ENCODE peak calls at places on chromosomes 7 and 10, in eight cellular contexts. One of them, this sample, is unnamed.

GRCh38 chr10:112330607-112331160 is 43.2 kb upstream of the ACSL5 start:
- DNase-seq in neural progenitor cell: no peak
- DNase-seq in stromal cell of bone marrow: no peak
- DNase-seq in caudate nucleus: peak; percentile 6
- DNase-seq in T-helper 1 cell: no peak
- DNase-seq in GM13977: no peak
- DNase-seq in activated gamma-delta T cell treated with Interleukin-2 at 50 U/mL for 16 hours: no peak
- DNase-seq in naive thymus-derived CD8-positive, alpha-beta T cell: no peak
- DNase-seq in this sample: no peak

GRCh38 chr10:104614245-104614831 is 26.8 kb upstream of the SORCS3 start:
- DNase-seq in neural progenitor cell: peak; percentile 36
- DNase-seq in GM13977: peak; percentile 43
- DNase-seq in caudate nucleus: no peak
- DNase-seq in stromal cell of bone marrow: no peak
- DNase-seq in activated gamma-delta T cell treated with Interleukin-2 at 50 U/mL for 16 hours: peak; percentile 5
- DNase-seq in T-helper 1 cell: peak; percentile 20
- DNase-seq in naive thymus-derived CD8-positive, alpha-beta T cell: no peak
- DNase-seq in this sample: peak; percentile 47

GRCh38 chr7:41940760-41941343 is 238.0 kb upstream of the INHBA start:
- DNase-seq in GM13977: peak; percentile 77
- DNase-seq in activated gamma-delta T cell treated with Interleukin-2 at 50 U/mL for 16 hours: peak; percentile 34
- DNase-seq in caudate nucleus: peak; percentile 58
- DNase-seq in T-helper 1 cell: peak; percentile 36
- DNase-seq in neural progenitor cell: peak; percentile 86
- DNase-seq in naive thymus-derived CD8-positive, alpha-beta T cell: no peak
- DNase-seq in stromal cell of bone marrow: peak; percentile 65
- DNase-seq in this sample: peak; percentile 72

GRCh38 chr7:93551931-93552330 is 22.6 kb downstream of the CALCR start:
- DNase-seq in neural progenitor cell: no peak
- DNase-seq in T-helper 1 cell: no peak
- DNase-seq in GM13977: no peak
- DNase-seq in activated gamma-delta T cell treated with Interleukin-2 at 50 U/mL for 16 hours: no peak
- DNase-seq in stromal cell of bone marrow: no peak
- DNase-seq in caudate nucleus: no peak
- DNase-seq in naive thymus-derived CD8-positive, alpha-beta T cell: no peak
- DNase-seq in this sample: no peak

GRCh38 chr10:63058236-63058635 is 74.9 kb upstream of the NRBF2 start:
- DNase-seq in GM13977: no peak
- DNase-seq in stromal cell of bone marrow: no peak
- DNase-seq in neural progenitor cell: no peak
- DNase-seq in T-helper 1 cell: no peak
- DNase-seq in caudate nucleus: no peak
- DNase-seq in naive thymus-derived CD8-positive, alpha-beta T cell: no peak
- DNase-seq in activated gamma-delta T cell treated with Interleukin-2 at 50 U/mL for 16 hours: no peak
- DNase-seq in this sample: no peak

GRCh38 chr10:23081891-23082290 is 13.5 kb upstream of the MSRB2 start:
- DNase-seq in caudate nucleus: no peak
- DNase-seq in stromal cell of bone marrow: no peak
- DNase-seq in naive thymus-derived CD8-positive, alpha-beta T cell: no peak
- DNase-seq in activated gamma-delta T cell treated with Interleukin-2 at 50 U/mL for 16 hours: no peak
- DNase-seq in T-helper 1 cell: no peak
- DNase-seq in GM13977: no peak
- DNase-seq in neural progenitor cell: no peak
- DNase-seq in this sample: no peak

GRCh38 chr7:68031180-68031943 is 1034.7 kb downstream of the TYW1 start:
- DNase-seq in stromal cell of bone marrow: no peak
- DNase-seq in GM13977: no peak
- DNase-seq in T-helper 1 cell: no peak
- DNase-seq in activated gamma-delta T cell treated with Interleukin-2 at 50 U/mL for 16 hours: no peak
- DNase-seq in caudate nucleus: no peak
- DNase-seq in neural progenitor cell: no peak
- DNase-seq in naive thymus-derived CD8-positive, alpha-beta T cell: no peak
- DNase-seq in this sample: no peak

GRCh38 chr7:3272691-3273141 is 28.3 kb upstream of the SDK1 start:
- DNase-seq in T-helper 1 cell: no peak
- DNase-seq in naive thymus-derived CD8-positive, alpha-beta T cell: no peak
- DNase-seq in stromal cell of bone marrow: no peak
- DNase-seq in GM13977: no peak
- DNase-seq in neural progenitor cell: no peak
- DNase-seq in activated gamma-delta T cell treated with Interleukin-2 at 50 U/mL for 16 hours: no peak
- DNase-seq in caudate nucleus: no peak
- DNase-seq in this sample: no peak

GRCh38 chr7:92827464-92827863 is 8.9 kb downstream of the CDK6 start:
- DNase-seq in GM13977: no peak
- DNase-seq in activated gamma-delta T cell treated with Interleukin-2 at 50 U/mL for 16 hours: no peak
- DNase-seq in stromal cell of bone marrow: no peak
- DNase-seq in caudate nucleus: no peak
- DNase-seq in T-helper 1 cell: no peak
- DNase-seq in neural progenitor cell: no peak
- DNase-seq in naive thymus-derived CD8-positive, alpha-beta T cell: no peak
- DNase-seq in this sample: no peak

GRCh38 chr10:15419279-15419874 is 48.3 kb upstream of the FAM171A1 start:
- DNase-seq in caudate nucleus: no peak
- DNase-seq in naive thymus-derived CD8-positive, alpha-beta T cell: no peak
- DNase-seq in GM13977: peak; percentile 43
- DNase-seq in stromal cell of bone marrow: peak; percentile 18
- DNase-seq in T-helper 1 cell: peak; percentile 15
- DNase-seq in activated gamma-delta T cell treated with Interleukin-2 at 50 U/mL for 16 hours: peak; percentile 14
- DNase-seq in neural progenitor cell: peak; percentile 65
- DNase-seq in this sample: peak; percentile 52

GRCh38 chr10:116891208-116891607 is 41.9 kb downstream of the ENO4 start:
- DNase-seq in activated gamma-delta T cell treated with Interleukin-2 at 50 U/mL for 16 hours: no peak
- DNase-seq in caudate nucleus: no peak
- DNase-seq in GM13977: no peak
- DNase-seq in T-helper 1 cell: no peak
- DNase-seq in stromal cell of bone marrow: peak; percentile 57
- DNase-seq in naive thymus-derived CD8-positive, alpha-beta T cell: no peak
- DNase-seq in neural progenitor cell: no peak
- DNase-seq in this sample: peak; percentile 12

GRCh38 chr10:86263907-86264306 is 102.7 kb downstream of the GRID1 start:
- DNase-seq in GM13977: no peak
- DNase-seq in stromal cell of bone marrow: no peak
- DNase-seq in activated gamma-delta T cell treated with Interleukin-2 at 50 U/mL for 16 hours: no peak
- DNase-seq in caudate nucleus: no peak
- DNase-seq in neural progenitor cell: no peak
- DNase-seq in naive thymus-derived CD8-positive, alpha-beta T cell: no peak
- DNase-seq in T-helper 1 cell: no peak
- DNase-seq in this sample: no peak

GRCh38 chr10:11875499-11876281 is 52.5 kb downstream of the PROSER2 start:
- DNase-seq in activated gamma-delta T cell treated with Interleukin-2 at 50 U/mL for 16 hours: no peak
- DNase-seq in caudate nucleus: no peak
- DNase-seq in GM13977: no peak
- DNase-seq in naive thymus-derived CD8-positive, alpha-beta T cell: peak; percentile 44
- DNase-seq in neural progenitor cell: peak; percentile 28
- DNase-seq in T-helper 1 cell: no peak
- DNase-seq in stromal cell of bone marrow: peak; percentile 77
- DNase-seq in this sample: peak; percentile 99

GRCh38 chr7:150453186-150453585 is 2.8 kb downstream of the GIMAP8 start:
- DNase-seq in neural progenitor cell: no peak
- DNase-seq in naive thymus-derived CD8-positive, alpha-beta T cell: no peak
- DNase-seq in GM13977: no peak
- DNase-seq in caudate nucleus: no peak
- DNase-seq in activated gamma-delta T cell treated with Interleukin-2 at 50 U/mL for 16 hours: peak; percentile 40
- DNase-seq in stromal cell of bone marrow: no peak
- DNase-seq in T-helper 1 cell: peak; percentile 35
- DNase-seq in this sample: no peak

GRCh38 chr7:2729043-2729892 is 41.3 kb downstream of the AMZ1 start:
- DNase-seq in T-helper 1 cell: no peak
- DNase-seq in naive thymus-derived CD8-positive, alpha-beta T cell: no peak
- DNase-seq in stromal cell of bone marrow: no peak
- DNase-seq in caudate nucleus: peak; percentile 23
- DNase-seq in activated gamma-delta T cell treated with Interleukin-2 at 50 U/mL for 16 hours: no peak
- DNase-seq in GM13977: no peak
- DNase-seq in neural progenitor cell: no peak
- DNase-seq in this sample: peak; percentile 59

GRCh38 chr10:48466611-48467240 is 138.1 kb downstream of the ARHGAP22 start:
- DNase-seq in stromal cell of bone marrow: no peak
- DNase-seq in GM13977: no peak
- DNase-seq in caudate nucleus: no peak
- DNase-seq in neural progenitor cell: peak; percentile 39
- DNase-seq in naive thymus-derived CD8-positive, alpha-beta T cell: peak; percentile 37
- DNase-seq in activated gamma-delta T cell treated with Interleukin-2 at 50 U/mL for 16 hours: no peak
- DNase-seq in T-helper 1 cell: no peak
- DNase-seq in this sample: no peak

GRCh38 chr7:128106840-128107239 is 75.6 kb upstream of the LRRC4 start:
- DNase-seq in T-helper 1 cell: no peak
- DNase-seq in activated gamma-delta T cell treated with Interleukin-2 at 50 U/mL for 16 hours: no peak
- DNase-seq in caudate nucleus: no peak
- DNase-seq in neural progenitor cell: no peak
- DNase-seq in stromal cell of bone marrow: no peak
- DNase-seq in GM13977: no peak
- DNase-seq in naive thymus-derived CD8-positive, alpha-beta T cell: peak; percentile 34
- DNase-seq in this sample: no peak

GRCh38 chr10:123157210-123157609 is 3.0 kb downstream of the BUB3 start:
- DNase-seq in naive thymus-derived CD8-positive, alpha-beta T cell: no peak
- DNase-seq in stromal cell of bone marrow: no peak
- DNase-seq in T-helper 1 cell: no peak
- DNase-seq in neural progenitor cell: no peak
- DNase-seq in caudate nucleus: no peak
- DNase-seq in activated gamma-delta T cell treated with Interleukin-2 at 50 U/mL for 16 hours: no peak
- DNase-seq in GM13977: no peak
- DNase-seq in this sample: peak; percentile 41